ENCODE peak calls at places on chromosomes 11 and 22, in five cellular contexts. S, J, Y, R and Z are unnamed samples.

GRCh38 chr11:69199583-69200295 is 44.0 kb downstream of the SMIM38 start:
- DNase-seq in S (no peak), J (no peak), Y (no peak), R (no peak), Z (no peak)

GRCh38 chr22:17678817-17679385 is 40.3 kb downstream of the BCL2L13 start:
- DNase-seq in S (peak; percentile 52), J (no peak), Y (no peak), R (no peak), Z (no peak)

GRCh38 chr11:57513911-57514537 is 1.5 kb downstream of the SLC43A1 start:
- DNase-seq in S (peak; percentile 43), J (peak; percentile 56), Y (no peak), R (peak; percentile 72), Z (no peak)

GRCh38 chr22:44536411-44536810 is 38.4 kb upstream of the RTL6 start:
- DNase-seq in S (no peak), J (no peak), Y (no peak), R (no peak), Z (no peak)

GRCh38 chr11:130712480-130712879 is 203.8 kb downstream of the SNX19 start:
- DNase-seq in S (no peak), J (no peak), Y (no peak), R (no peak), Z (no peak)

GRCh38 chr11:31824791-31825452 is 13.8 kb upstream of the PAX6 start:
- DNase-seq in S (no peak), J (no peak), Y (no peak), R (no peak), Z (no peak)

GRCh38 chr22:20563941-20564371 is 56.5 kb downstream of the MED15 start:
- DNase-seq in S (no peak), J (no peak), Y (no peak), R (no peak), Z (no peak)

GRCh38 chr22:49214976-49215375 is 612.7 kb downstream of the BRD1 start:
- DNase-seq in S (no peak), J (peak; percentile 7), Y (no peak), R (peak; percentile 36), Z (no peak)

GRCh38 chr11:32838505-32839274 is 9.0 kb downstream of the PRRG4 start:
- DNase-seq in S (no peak), J (no peak), Y (peak; percentile 13), R (no peak), Z (peak; percentile 49)

GRCh38 chr11:11074686-11075370 is 217.0 kb upstream of the ZBED5 start:
- DNase-seq in S (no peak), J (no peak), Y (no peak), R (no peak), Z (no peak)

GRCh38 chr11:48172818-48173609 is 43.6 kb upstream of the OR4B1 start:
- DNase-seq in S (peak; percentile 52), J (peak; percentile 42), Y (peak; percentile 54), R (peak; percentile 67), Z (no peak)

GRCh38 chr11:116373107-116373506 is 399.7 kb downstream of the BUD13 start:
- DNase-seq in S (no peak), J (no peak), Y (no peak), R (no peak), Z (no peak)

GRCh38 chr22:36336246-36337182 is 51.3 kb downstream of the MYH9 start:
- DNase-seq in S (no peak), J (no peak), Y (no peak), R (no peak), Z (no peak)

GRCh38 chr11:45807792-45808238 is 2.9 kb downstream of the SLC35C1 start:
- DNase-seq in S (no peak), J (no peak), Y (no peak), R (no peak), Z (no peak)

GRCh38 chr11:942853-943252 is 17.2 kb downstream of the AP2A2 start:
- DNase-seq in S (peak; percentile 84), J (no peak), Y (no peak), R (peak; percentile 10), Z (peak; percentile 39)

GRCh38 chr11:78350646-78351165 is 66.9 kb downstream of the GAB2 start:
- DNase-seq in S (peak; percentile 67), J (no peak), Y (no peak), R (no peak), Z (peak; percentile 20)

GRCh38 chr11:92505689-92506088 is 281.1 kb downstream of the FAT3 start:
- DNase-seq in S (no peak), J (no peak), Y (no peak), R (no peak), Z (no peak)

GRCh38 chr11:118010738-118011461 is 24.7 kb downstream of the IL10RA start:
- DNase-seq in S (no peak), J (peak; percentile 76), Y (no peak), R (peak; percentile 76), Z (no peak)

GRCh38 chr11:22193348-22194051 is 615 bp downstream of the ANO5 start:
- DNase-seq in S (peak; percentile 21), J (peak; percentile 19), Y (peak; percentile 45), R (peak; percentile 65), Z (no peak)

GRCh38 chr11:131674051-131674755 is 303.8 kb downstream of the NTM start:
- DNase-seq in S (peak; percentile 92), J (peak; percentile 41), Y (peak; percentile 38), R (peak; percentile 72), Z (no peak)

GRCh38 chr11:120055646-120056045 is 82.3 kb downstream of the TRIM29 start:
- DNase-seq in S (peak; percentile 80), J (no peak), Y (no peak), R (no peak), Z (no peak)

GRCh38 chr11:14275081-14275480 is 83.9 kb downstream of the RRAS2 start:
- DNase-seq in S (peak; percentile 51), J (no peak), Y (no peak), R (no peak), Z (no peak)

GRCh38 chr11:128422576-128423370 is 164.6 kb downstream of the ETS1 start:
- DNase-seq in S (no peak), J (no peak), Y (no peak), R (no peak), Z (no peak)

GRCh38 chr11:95363710-95364109 is 132.7 kb upstream of the SESN3 start:
- DNase-seq in S (no peak), J (no peak), Y (no peak), R (no peak), Z (no peak)

GRCh38 chr11:62574363-62575057 is 819 bp upstream of the EEF1G start:
- DNase-seq in S (peak; percentile 36), J (no peak), Y (no peak), R (peak; percentile 69), Z (no peak)

GRCh38 chr22:47180796-47181195 is 418.3 kb downstream of the TBC1D22A start:
- DNase-seq in S (no peak), J (no peak), Y (no peak), R (no peak), Z (no peak)

GRCh38 chr22:37345863-37346514 is 63.7 kb downstream of the CYTH4 start:
- DNase-seq in S (peak; percentile 98), J (no peak), Y (no peak), R (no peak), Z (no peak)

GRCh38 chr11:72831521-72832300 is 17.5 kb downstream of the ATG16L2 start:
- DNase-seq in S (peak; percentile 54), J (peak; percentile 88), Y (peak; percentile 77), R (peak; percentile 84), Z (no peak)
- H3K4me3 ChIP-seq in S (no peak overlapping the region), J (no peak overlapping the region), Y (no peak overlapping the region), R (no peak overlapping the region), Z (no peak overlapping the region)

GRCh38 chr11:110467556-110467955 is 37.8 kb downstream of the FDX1 start:
- DNase-seq in S (no peak), J (no peak), Y (no peak), R (no peak), Z (no peak)
- TF ChIP-seq CTCF in S (no peak), J (no peak), Y (no peak), R (no peak), Z (no peak)

DNA sequence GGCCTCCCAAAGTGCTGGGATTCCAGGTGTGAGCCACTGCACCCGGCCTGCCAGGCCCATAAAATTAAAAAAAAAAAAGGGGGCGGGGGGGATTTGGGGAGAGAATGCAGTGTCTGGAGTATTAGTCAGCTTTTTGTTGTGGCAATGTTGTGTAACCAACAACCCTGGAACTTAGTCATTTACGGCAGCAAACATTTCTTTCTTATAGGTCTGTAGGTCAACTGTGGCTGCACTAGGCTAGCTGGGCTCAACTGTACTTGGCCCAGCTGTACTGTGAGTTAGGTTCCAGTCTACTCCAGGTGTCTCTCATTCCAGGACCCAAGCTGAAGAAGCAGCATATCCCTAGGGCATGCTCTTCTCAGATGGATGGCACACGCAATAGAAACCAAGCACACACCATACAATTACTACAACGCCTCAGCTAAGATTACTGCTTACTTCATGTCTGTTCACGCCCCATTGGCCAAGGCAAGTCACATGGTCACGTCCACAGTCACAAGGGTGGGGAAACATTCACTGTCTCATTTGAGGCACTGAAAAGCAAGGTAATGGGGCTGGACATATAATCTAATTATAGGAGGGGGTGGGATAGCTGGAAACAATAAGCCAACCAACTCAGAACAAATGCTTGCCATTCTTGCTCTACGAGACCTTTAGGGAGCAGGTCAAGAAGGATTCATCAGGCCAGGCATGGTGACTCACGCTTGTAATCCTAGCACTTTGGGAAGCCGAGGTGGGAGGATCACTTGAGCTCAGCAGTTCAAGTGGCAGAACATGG is 10.4 kb upstream of the SPINDOC start:
- DNase-seq in S (peak; percentile 30), J (no peak), Y (peak; percentile 74), R (no peak), Z (peak; percentile 44)
- H3K4me3 ChIP-seq in S (no peak overlapping the region), J (no peak overlapping the region), Y (no peak overlapping the region), R (no peak overlapping the region), Z (no peak overlapping the region)

GRCh38 chr11:44526438-44526837 is 39.0 kb upstream of the CD82 start:
- DNase-seq in S (no peak), J (no peak), Y (no peak), R (no peak), Z (no peak)
- TF ChIP-seq CTCF in S (no peak), J (no peak), Y (no peak), R (no peak), Z (no peak)

GRCh38 chr11:66316849-66317251 is at the start of gene CD248:
- DNase-seq in S (peak; percentile 66), J (peak; percentile 57), Y (no peak), R (no peak), Z (no peak)
- H3K4me3 ChIP-seq in S (peak within 1 kb of the TSS; percentile 66), J (peak within 1 kb of the TSS; percentile 59), Y (no peak within 1 kb of the TSS), R (peak within 1 kb of the TSS; percentile 2), Z (no peak within 1 kb of the TSS)